ENCODE peak calls at places on chromosomes 4 and X, in seven cellular contexts. One of them, this sample, is unnamed.

GRCh38 chr4:144634978-144635747 is 10.8 kb upstream of the HHIP start:
- DNase-seq in gastrocnemius medialis: no peak
- DNase-seq in GM12865: peak; percentile 69
- DNase-seq in GM23338: no peak
- DNase-seq in GM12878: peak; percentile 35
- DNase-seq in lower leg skin: no peak
- DNase-seq in RWPE1: no peak
- DNase-seq in this sample: peak; percentile 37

GRCh38 chrX:100447563-100448397 is 37.7 kb upstream of the PCDH19 start:
- DNase-seq in GM23338: peak; percentile 54
- DNase-seq in GM12878: no peak
- DNase-seq in GM12865: no peak
- DNase-seq in RWPE1: peak; percentile 50
- DNase-seq in gastrocnemius medialis: no peak
- DNase-seq in lower leg skin: peak; percentile 13
- DNase-seq in this sample: peak; percentile 18

GRCh38 chr4:23894021-23894420 is 4.2 kb upstream of the PPARGC1A start:
- DNase-seq in RWPE1: no peak
- DNase-seq in GM12865: no peak
- DNase-seq in gastrocnemius medialis: no peak
- DNase-seq in lower leg skin: no peak
- DNase-seq in GM23338: no peak
- DNase-seq in GM12878: no peak
- DNase-seq in this sample: no peak

GRCh38 chr4:111178231-111178630 is 555.4 kb upstream of the PITX2 start:
- DNase-seq in gastrocnemius medialis: no peak
- DNase-seq in GM12865: no peak
- DNase-seq in GM23338: no peak
- DNase-seq in RWPE1: no peak
- DNase-seq in lower leg skin: no peak
- DNase-seq in GM12878: no peak
- DNase-seq in this sample: no peak

GRCh38 chr4:6232836-6233785 is 32.8 kb upstream of the JAKMIP1 start:
- DNase-seq in lower leg skin: no peak
- DNase-seq in GM12865: no peak
- DNase-seq in GM23338: peak; percentile 29
- DNase-seq in gastrocnemius medialis: no peak
- DNase-seq in GM12878: no peak
- DNase-seq in RWPE1: no peak
- DNase-seq in this sample: no peak

GRCh38 chr4:7024336-7024890 is 18.8 kb upstream of the TADA2B start:
- DNase-seq in RWPE1: no peak
- DNase-seq in GM12878: no peak
- DNase-seq in GM12865: no peak
- DNase-seq in GM23338: no peak
- DNase-seq in lower leg skin: no peak
- DNase-seq in gastrocnemius medialis: no peak
- DNase-seq in this sample: peak; percentile 53

GRCh38 chr4:67437974-67438713 is 107.2 kb downstream of the CENPC start:
- DNase-seq in GM23338: no peak
- DNase-seq in RWPE1: no peak
- DNase-seq in lower leg skin: no peak
- DNase-seq in GM12865: no peak
- DNase-seq in gastrocnemius medialis: no peak
- DNase-seq in GM12878: no peak
- DNase-seq in this sample: no peak

GRCh38 chr4:54440394-54441223 is 211.5 kb downstream of the PDGFRA start:
- DNase-seq in GM12878: no peak
- DNase-seq in gastrocnemius medialis: no peak
- DNase-seq in RWPE1: peak; percentile 52
- DNase-seq in GM23338: peak; percentile 66
- DNase-seq in lower leg skin: no peak
- DNase-seq in GM12865: peak; percentile 34
- DNase-seq in this sample: no peak

GRCh38 chrX:34381241-34381640 is 249.1 kb upstream of the FAM47A start:
- DNase-seq in RWPE1: no peak
- DNase-seq in gastrocnemius medialis: no peak
- DNase-seq in GM12865: no peak
- DNase-seq in lower leg skin: no peak
- DNase-seq in GM23338: no peak
- DNase-seq in GM12878: no peak
- DNase-seq in this sample: no peak

GRCh38 chr4:71231073-71231752 is 107.6 kb upstream of the SLC4A4 start:
- DNase-seq in lower leg skin: peak; percentile 32
- DNase-seq in gastrocnemius medialis: peak; percentile 50
- DNase-seq in GM23338: peak; percentile 16
- DNase-seq in GM12865: no peak
- DNase-seq in GM12878: no peak
- DNase-seq in RWPE1: no peak
- DNase-seq in this sample: no peak

GRCh38 chr4:128812360-128812958 is 3.0 kb downstream of the JADE1 start:
- DNase-seq in RWPE1: peak; percentile 59
- DNase-seq in gastrocnemius medialis: no peak
- DNase-seq in GM23338: peak; percentile 82
- DNase-seq in GM12878: no peak
- DNase-seq in GM12865: peak; percentile 76
- DNase-seq in lower leg skin: peak; percentile 38
- DNase-seq in this sample: no peak

GRCh38 chrX:16826207-16826606 is 39.9 kb downstream of the TXLNG start:
- DNase-seq in GM23338: no peak
- DNase-seq in GM12865: peak; percentile 30
- DNase-seq in lower leg skin: no peak
- DNase-seq in gastrocnemius medialis: no peak
- DNase-seq in RWPE1: no peak
- DNase-seq in GM12878: no peak
- DNase-seq in this sample: peak; percentile 12

GRCh38 chr4:133801858-133802257 is 399.7 kb downstream of the PABPC4L start:
- DNase-seq in GM12878: no peak
- DNase-seq in GM12865: no peak
- DNase-seq in GM23338: peak; percentile 53
- DNase-seq in lower leg skin: no peak
- DNase-seq in RWPE1: no peak
- DNase-seq in gastrocnemius medialis: no peak
- DNase-seq in this sample: no peak

GRCh38 chrX:29617725-29618124 is 597.6 kb upstream of the MAGEB2 start:
- DNase-seq in gastrocnemius medialis: no peak
- DNase-seq in GM23338: no peak
- DNase-seq in lower leg skin: no peak
- DNase-seq in GM12878: no peak
- DNase-seq in GM12865: peak; percentile 4
- DNase-seq in RWPE1: no peak
- DNase-seq in this sample: no peak
- TF ChIP-seq CTCF in gastrocnemius medialis: no peak
- TF ChIP-seq CTCF in GM23338: peak; percentile 35
- TF ChIP-seq CTCF in lower leg skin: no peak
- TF ChIP-seq CTCF in GM12878: peak; percentile 16
- TF ChIP-seq CTCF in GM12865: no peak
- TF ChIP-seq CTCF in RWPE1: no peak
- TF ChIP-seq CTCF in this sample: no peak

GRCh38 chr4:8168232-8168631 is 9.6 kb upstream of the ABLIM2 start:
- DNase-seq in GM12865: no peak
- DNase-seq in GM23338: no peak
- DNase-seq in lower leg skin: no peak
- DNase-seq in gastrocnemius medialis: no peak
- DNase-seq in GM12878: no peak
- DNase-seq in RWPE1: no peak
- DNase-seq in this sample: no peak
- TF ChIP-seq CTCF in GM12865: peak; percentile 27
- TF ChIP-seq CTCF in GM23338: peak; percentile 50
- TF ChIP-seq CTCF in lower leg skin: no peak
- TF ChIP-seq CTCF in gastrocnemius medialis: no peak
- TF ChIP-seq CTCF in GM12878: peak; percentile 23
- TF ChIP-seq CTCF in RWPE1: no peak
- TF ChIP-seq CTCF in this sample: no peak

DNA sequence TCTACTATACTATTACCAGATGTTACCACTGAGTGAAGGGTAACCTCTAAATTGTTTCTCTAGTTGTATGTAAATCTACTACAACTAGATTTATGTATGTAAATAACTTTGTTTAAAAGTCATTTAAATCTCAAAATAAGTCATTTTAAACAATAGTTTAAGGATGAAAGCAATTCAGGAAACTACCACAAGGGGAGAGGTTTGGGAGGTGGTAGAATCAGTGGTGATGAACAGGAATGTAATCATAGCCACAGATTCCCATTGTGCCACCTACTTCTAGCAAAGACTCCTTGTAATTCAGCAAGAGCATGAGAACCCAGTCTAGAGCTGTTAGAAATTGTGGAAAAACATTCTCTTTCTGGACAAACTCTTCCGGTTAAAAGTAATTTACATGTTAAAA is 234.6 kb downstream of the SLC7A11 start:
- DNase-seq in GM12878: no peak
- DNase-seq in GM12865: no peak
- DNase-seq in gastrocnemius medialis: no peak
- DNase-seq in lower leg skin: no peak
- DNase-seq in GM23338: peak; percentile 54
- DNase-seq in RWPE1: no peak
- DNase-seq in this sample: no peak
- TF ChIP-seq CTCF in GM12878: peak; percentile 21
- TF ChIP-seq CTCF in GM12865: no peak
- TF ChIP-seq CTCF in gastrocnemius medialis: no peak
- TF ChIP-seq CTCF in lower leg skin: no peak
- TF ChIP-seq CTCF in GM23338: peak; percentile 31
- TF ChIP-seq CTCF in RWPE1: no peak
- TF ChIP-seq CTCF in this sample: no peak

DNA sequence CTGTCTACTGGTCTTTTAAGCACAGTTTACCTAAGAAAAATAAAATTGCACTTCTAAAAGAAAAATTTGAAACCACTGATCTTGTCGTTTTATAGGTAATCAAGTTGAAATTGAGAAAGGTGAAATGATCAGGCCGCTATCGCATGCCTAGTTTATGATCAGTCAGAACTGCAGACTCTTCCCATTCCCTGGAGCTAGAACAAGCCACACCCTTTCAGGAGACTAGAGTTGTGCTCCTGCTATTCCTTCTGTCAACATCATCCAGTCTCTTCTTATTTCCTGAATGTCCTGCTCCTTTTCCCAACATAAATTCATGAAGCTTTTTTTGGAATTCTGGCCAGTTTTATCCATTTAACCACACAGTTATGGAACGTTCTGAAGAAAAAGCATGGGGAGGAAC is 135.1 kb downstream of the SLC7A11 start:
- DNase-seq in RWPE1: no peak
- DNase-seq in GM12878: no peak
- DNase-seq in GM23338: no peak
- DNase-seq in GM12865: no peak
- DNase-seq in lower leg skin: no peak
- DNase-seq in gastrocnemius medialis: no peak
- DNase-seq in this sample: no peak
- TF ChIP-seq CTCF in RWPE1: no peak
- TF ChIP-seq CTCF in GM12878: no peak
- TF ChIP-seq CTCF in GM23338: no peak
- TF ChIP-seq CTCF in GM12865: no peak
- TF ChIP-seq CTCF in lower leg skin: no peak
- TF ChIP-seq CTCF in gastrocnemius medialis: no peak
- TF ChIP-seq CTCF in this sample: no peak

GRCh38 chrX:132714913-132715312 is 226.1 kb upstream of the MBNL3 start:
- DNase-seq in lower leg skin: no peak
- DNase-seq in GM12865: no peak
- DNase-seq in RWPE1: no peak
- DNase-seq in GM12878: no peak
- DNase-seq in gastrocnemius medialis: no peak
- DNase-seq in GM23338: no peak
- DNase-seq in this sample: no peak

GRCh38 chrX:132710756-132711155 is 221.9 kb upstream of the MBNL3 start:
- DNase-seq in lower leg skin: no peak
- DNase-seq in RWPE1: no peak
- DNase-seq in gastrocnemius medialis: no peak
- DNase-seq in GM12865: no peak
- DNase-seq in GM23338: no peak
- DNase-seq in GM12878: no peak
- DNase-seq in this sample: no peak

GRCh38 chrX:132718411-132718810 is 229.6 kb upstream of the MBNL3 start:
- DNase-seq in GM12865: no peak
- DNase-seq in GM12878: no peak
- DNase-seq in lower leg skin: no peak
- DNase-seq in GM23338: no peak
- DNase-seq in RWPE1: no peak
- DNase-seq in gastrocnemius medialis: no peak
- DNase-seq in this sample: no peak

GRCh38 chrX:132716006-132716405 is 227.2 kb upstream of the MBNL3 start:
- DNase-seq in gastrocnemius medialis: no peak
- DNase-seq in GM12865: no peak
- DNase-seq in lower leg skin: no peak
- DNase-seq in GM23338: peak; percentile 19
- DNase-seq in GM12878: no peak
- DNase-seq in RWPE1: no peak
- DNase-seq in this sample: no peak
- TF ChIP-seq CTCF in gastrocnemius medialis: no peak
- TF ChIP-seq CTCF in GM12865: no peak
- TF ChIP-seq CTCF in lower leg skin: no peak
- TF ChIP-seq CTCF in GM23338: peak; percentile 50
- TF ChIP-seq CTCF in GM12878: no peak
- TF ChIP-seq CTCF in RWPE1: no peak
- TF ChIP-seq CTCF in this sample: no peak

GRCh38 chrX:38305971-38306370 is 21.3 kb downstream of the RPGR start:
- DNase-seq in gastrocnemius medialis: peak; percentile 14
- DNase-seq in RWPE1: no peak
- DNase-seq in GM23338: no peak
- DNase-seq in lower leg skin: no peak
- DNase-seq in GM12865: no peak
- DNase-seq in GM12878: no peak
- DNase-seq in this sample: no peak

GRCh38 chrX:38304010-38304409 is 23.3 kb downstream of the RPGR start:
- DNase-seq in lower leg skin: no peak
- DNase-seq in GM12865: no peak
- DNase-seq in RWPE1: no peak
- DNase-seq in GM12878: no peak
- DNase-seq in gastrocnemius medialis: no peak
- DNase-seq in GM23338: peak; percentile 55
- DNase-seq in this sample: no peak
- TF ChIP-seq CTCF in lower leg skin: no peak
- TF ChIP-seq CTCF in GM12865: no peak
- TF ChIP-seq CTCF in RWPE1: no peak
- TF ChIP-seq CTCF in GM12878: no peak
- TF ChIP-seq CTCF in gastrocnemius medialis: no peak
- TF ChIP-seq CTCF in GM23338: peak; percentile 37
- TF ChIP-seq CTCF in this sample: no peak

GRCh38 chrX:149950681-149951080 is 12.4 kb upstream of the EOLA2 start:
- DNase-seq in RWPE1: peak; percentile 9
- DNase-seq in GM23338: peak; percentile 20
- DNase-seq in lower leg skin: peak; percentile 16
- DNase-seq in gastrocnemius medialis: no peak
- DNase-seq in GM12865: peak; percentile 21
- DNase-seq in GM12878: no peak
- DNase-seq in this sample: peak; percentile 3
- TF ChIP-seq CTCF in RWPE1: peak; percentile 48
- TF ChIP-seq CTCF in GM23338: peak; percentile 32
- TF ChIP-seq CTCF in lower leg skin: no peak
- TF ChIP-seq CTCF in gastrocnemius medialis: peak; percentile 20
- TF ChIP-seq CTCF in GM12865: no peak
- TF ChIP-seq CTCF in GM12878: peak; percentile 39
- TF ChIP-seq CTCF in this sample: no peak